ENCODE peak calls at places on chromosomes 6 and 20, in eight cellular contexts. P is GM23338, Q is fibroblast of lung, S is astrocyte, L is neural progenitor cell, F is PC-9, T is GM23248, E is PC-3. Y is an unnamed sample.

GRCh38 chr6:52454556-52454955 is 34.4 kb downstream of the EFHC1 start:
- DNase-seq in L (no peak), Q (no peak), F (peak; percentile 78), E (peak; percentile 82), P (no peak), S (peak; percentile 73), T (peak; percentile 1), Y (no peak)

GRCh38 chr20:41275181-41275793 is 42.2 kb downstream of the ZHX3 start:
- DNase-seq in T (peak; percentile 94), P (no peak), F (no peak), Q (peak; percentile 66), E (peak; percentile 69), S (peak; percentile 76), L (no peak), Y (no peak)

GRCh38 chr6:37204014-37204751 is 34.2 kb downstream of the PIM1 start:
- DNase-seq in E (peak; percentile 68), T (peak; percentile 58), P (no peak), L (no peak), S (peak; percentile 38), F (peak; percentile 82), Q (peak; percentile 56), Y (no peak)

GRCh38 chr20:62025832-62026563 is 39.7 kb downstream of the TAF4 start:
- DNase-seq in Q (peak; percentile 82), S (peak; percentile 20), L (no peak), E (no peak), F (no peak), P (no peak), T (peak; percentile 90), Y (peak; percentile 19)

GRCh38 chr6:132607544-132608233 is 16.4 kb downstream of the TAAR2 start:
- DNase-seq in P (no peak), Q (no peak), T (no peak), F (no peak), E (peak; percentile 52), L (no peak), S (no peak), Y (no peak)

GRCh38 chr6:74467533-74468215 is 738.2 kb downstream of the COL12A1 start:
- DNase-seq in Q (peak; percentile 43), S (no peak), E (no peak), F (no peak), L (no peak), T (no peak), P (no peak), Y (no peak)

GRCh38 chr6:170127151-170127550 is 163.7 kb downstream of the DLL1 start:
- DNase-seq in F (no peak), T (no peak), P (no peak), Q (no peak), L (no peak), S (no peak), E (no peak), Y (no peak)

GRCh38 chr6:21441386-21441785 is 152.2 kb upstream of the SOX4 start:
- DNase-seq in P (no peak), S (peak; percentile 57), E (no peak), Q (no peak), T (no peak), F (no peak), L (no peak), Y (no peak)

GRCh38 chr6:31356216-31356945 is 598 bp downstream of the HLA-B start:
- DNase-seq in P (peak; percentile 47), E (peak; percentile 9), F (no peak), T (peak; percentile 63), Q (peak; percentile 30), S (no peak), L (peak; percentile 36), Y (peak; percentile 20)

GRCh38 chr6:157811476-157812173 is 11.4 kb upstream of the SNX9 start:
- DNase-seq in T (peak; percentile 65), S (peak; percentile 22), Q (peak; percentile 41), L (no peak), E (no peak), F (no peak), P (no peak), Y (no peak)

GRCh38 chr20:57768519-57768918 is 58.7 kb upstream of the PMEPA1 start:
- DNase-seq in S (no peak), F (no peak), Q (no peak), E (no peak), T (no peak), L (no peak), P (no peak), Y (no peak)

GRCh38 chr6:42123379-42124103 is 18.9 kb downstream of the C6orf132 start:
- DNase-seq in P (no peak), S (no peak), T (no peak), L (no peak), E (no peak), F (no peak), Q (no peak), Y (no peak)

GRCh38 chr20:48604426-48604825 is 223.4 kb downstream of the PREX1 start:
- DNase-seq in P (no peak), T (no peak), E (no peak), S (no peak), Q (no peak), F (no peak), L (no peak), Y (no peak)

GRCh38 chr6:116060572-116061283 is at the start of gene FRK:
- DNase-seq in P (peak; percentile 49), S (no peak), T (peak; percentile 70), L (no peak), E (peak; percentile 64), Q (peak; percentile 51), F (peak; percentile 93), Y (peak; percentile 63)
- H3K27ac ChIP-seq in P (no peak within 1 kb of the TSS), S (no peak within 1 kb of the TSS), T (peak within 1 kb of the TSS; percentile 69), L (no peak within 1 kb of the TSS), E (peak within 1 kb of the TSS; percentile 46), Q (no peak within 1 kb of the TSS), F (peak within 1 kb of the TSS; percentile 91), Y (peak within 1 kb of the TSS; percentile 74)

GRCh38 chr6:145070791-145071190 is 664.5 kb downstream of the EPM2A start:
- DNase-seq in S (peak; percentile 60), Q (peak; percentile 7), F (no peak), T (peak; percentile 73), P (no peak), L (no peak), E (peak; percentile 60), Y (no peak)
- TF ChIP-seq EZH2 in S (no peak), Q (no peak), F (no peak), T (no peak), P (no peak), L (no peak), E (no peak), Y (no peak)

GRCh38 chr6:84182001-84182400 is 45.4 kb downstream of the CEP162 start:
- DNase-seq in P (no peak), T (no peak), S (no peak), E (no peak), L (no peak), Q (no peak), F (no peak), Y (no peak)

GRCh38 chr6:84183430-84183829 is 44.0 kb downstream of the CEP162 start:
- DNase-seq in S (no peak), F (no peak), L (no peak), E (no peak), T (no peak), Q (no peak), P (no peak), Y (no peak)
- H3K4me3 ChIP-seq in S (no peak overlapping the region), F (no peak overlapping the region), L (no peak overlapping the region), E (no peak overlapping the region), T (no peak overlapping the region), Q (no peak overlapping the region), P (no peak overlapping the region), Y (no peak overlapping the region)

DNA sequence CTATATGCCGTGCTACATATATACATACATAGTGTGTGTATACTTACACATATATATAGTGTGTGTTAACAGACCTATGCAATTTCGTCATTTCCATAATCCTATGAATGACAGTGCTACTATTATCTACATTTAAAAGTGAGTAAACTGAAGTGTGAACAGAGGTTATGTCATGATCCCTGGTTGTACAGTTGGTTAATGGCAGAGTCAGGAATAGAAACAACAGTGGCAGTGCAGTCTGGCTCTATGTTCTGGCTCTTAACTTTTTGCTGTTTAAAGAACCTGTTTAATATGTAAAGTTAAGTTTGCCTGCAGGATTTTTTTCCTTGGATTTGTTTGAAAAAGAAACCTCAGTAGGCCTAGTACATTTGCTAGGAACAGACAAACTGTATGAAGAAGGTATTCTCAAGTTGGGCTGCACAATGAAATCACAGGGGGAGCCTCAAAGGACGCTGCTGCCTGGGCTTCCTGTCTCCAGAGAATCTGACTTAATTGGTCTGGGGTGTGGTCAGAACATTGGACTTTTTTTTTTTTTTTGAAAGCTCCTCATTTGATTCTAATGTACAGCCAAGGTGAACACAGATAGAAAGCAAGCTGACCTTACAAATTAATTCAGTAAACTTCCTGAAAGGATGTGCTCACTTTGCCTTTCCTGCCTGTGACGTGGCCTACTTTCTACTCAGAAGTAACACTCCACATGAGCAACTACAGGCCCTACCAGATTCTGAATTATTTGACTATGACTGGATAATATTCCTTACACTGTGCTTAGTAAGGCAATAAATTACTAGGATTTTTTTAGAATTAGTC is 29.4 kb downstream of the PLCB1 start:
- DNase-seq in F (no peak), Q (no peak), L (no peak), E (peak; percentile 6), P (no peak), S (no peak), T (peak; percentile 77), Y (peak; percentile 55)
- H3K27ac ChIP-seq in F (no peak overlapping the region), Q (no peak overlapping the region), L (no peak overlapping the region), E (no peak overlapping the region), P (no peak overlapping the region), S (no peak overlapping the region), T (peak overlapping the region; percentile 38), Y (peak overlapping the region; percentile 40)

GRCh38 chr6:41083072-41083471 is 10.3 kb downstream of the NFYA start:
- DNase-seq in Q (no peak), L (no peak), E (no peak), T (no peak), P (no peak), F (no peak), S (no peak), Y (no peak)

GRCh38 chr6:41085182-41085581 is 12.4 kb downstream of the NFYA start:
- DNase-seq in P (no peak), S (no peak), Q (no peak), F (no peak), E (no peak), L (no peak), T (no peak), Y (no peak)

GRCh38 chr6:41079080-41079479 is 6.3 kb downstream of the NFYA start:
- DNase-seq in S (no peak), F (no peak), T (no peak), Q (no peak), P (no peak), L (no peak), E (no peak), Y (no peak)

GRCh38 chr6:41077536-41077935 is 4.8 kb downstream of the NFYA start:
- DNase-seq in T (no peak), F (no peak), E (no peak), L (no peak), P (no peak), S (no peak), Q (no peak), Y (no peak)

GRCh38 chr6:41080623-41081022 is 7.8 kb downstream of the NFYA start:
- DNase-seq in P (no peak), E (no peak), Q (no peak), F (no peak), L (no peak), S (no peak), T (no peak), Y (no peak)
- TF ChIP-seq EZH2 in P (no peak), E (no peak), Q (no peak), F (no peak), L (no peak), S (no peak), T (no peak), Y (no peak)

GRCh38 chr20:46709459-46710148 is at the start of gene SLC2A10:
- DNase-seq in S (peak; percentile 42), T (peak; percentile 86), E (peak; percentile 60), F (peak; percentile 34), P (peak; percentile 80), L (peak; percentile 77), Q (peak; percentile 58), Y (no peak)
- H3K4me3 ChIP-seq in S (peak within 1 kb of the TSS; percentile 85), T (peak within 1 kb of the TSS; percentile 86), E (peak within 1 kb of the TSS; percentile 93), F (peak within 1 kb of the TSS; percentile 77), P (peak within 1 kb of the TSS; percentile 84), L (peak within 1 kb of the TSS; percentile 60), Q (peak within 1 kb of the TSS; percentile 63), Y (peak within 1 kb of the TSS; percentile 43)

GRCh38 chr20:34874094-34874654 is 1.5 kb upstream of the GGT7 start:
- DNase-seq in T (peak; percentile 92), F (peak; percentile 66), P (peak; percentile 93), Q (peak; percentile 91), L (peak; percentile 82), S (peak; percentile 56), E (peak; percentile 95), Y (peak; percentile 92)
- H3K27ac ChIP-seq in T (no peak overlapping the region), F (peak overlapping the region; percentile 83), P (no peak overlapping the region), Q (no peak overlapping the region), L (no peak overlapping the region), S (no peak overlapping the region), E (no peak overlapping the region), Y (peak overlapping the region; percentile 34)